ENCODE peak calls at places on chromosomes 12 and 14, in seven cellular contexts. One of them, this sample, is unnamed. For H3K4me1, the result is how much of the 10 kb centered on the place peaks cover.

GRCh38 chr12:115752913-115753726 is 524.4 kb downstream of the MED13L start:
- DNase-seq in effector memory CD4-positive, alpha-beta T cell: no peak
- DNase-seq in uterus: peak
- DNase-seq in ascending aorta: no peak
- DNase-seq in IMR-90: peak
- DNase-seq in left lung: no peak
- DNase-seq in hepatocyte: peak
- DNase-seq in this sample: no peak

GRCh38 chr12:92464911-92465310 is 237.9 kb upstream of the PLEKHG7 start:
- DNase-seq in effector memory CD4-positive, alpha-beta T cell: no peak
- DNase-seq in uterus: no peak
- DNase-seq in ascending aorta: no peak
- DNase-seq in IMR-90: no peak
- DNase-seq in left lung: no peak
- DNase-seq in hepatocyte: no peak
- DNase-seq in this sample: no peak

GRCh38 chr12:27193854-27194544 is 50.1 kb upstream of the STK38L start:
- DNase-seq in effector memory CD4-positive, alpha-beta T cell: no peak
- DNase-seq in uterus: peak
- DNase-seq in ascending aorta: peak
- DNase-seq in IMR-90: peak
- DNase-seq in left lung: no peak
- DNase-seq in hepatocyte: peak
- DNase-seq in this sample: no peak

GRCh38 chr12:108629824-108630476 is 3.7 kb downstream of the SELPLG start:
- DNase-seq in effector memory CD4-positive, alpha-beta T cell: peak
- DNase-seq in uterus: peak
- DNase-seq in ascending aorta: no peak
- DNase-seq in IMR-90: peak
- DNase-seq in left lung: peak
- DNase-seq in hepatocyte: peak
- DNase-seq in this sample: peak

GRCh38 chr14:73591690-73592448 is at the start of gene ACOT4:
- DNase-seq in effector memory CD4-positive, alpha-beta T cell: peak
- DNase-seq in uterus: no peak
- DNase-seq in ascending aorta: no peak
- DNase-seq in IMR-90: peak
- DNase-seq in left lung: peak
- DNase-seq in hepatocyte: peak
- DNase-seq in this sample: peak

GRCh38 chr12:64404470-64405446 is 566 bp downstream of the XPOT start:
- DNase-seq in effector memory CD4-positive, alpha-beta T cell: peak
- DNase-seq in uterus: peak
- DNase-seq in ascending aorta: no peak
- DNase-seq in IMR-90: peak
- DNase-seq in left lung: peak
- DNase-seq in hepatocyte: peak
- DNase-seq in this sample: peak

GRCh38 chr12:89389755-89390661 is 37.7 kb upstream of the DUSP6 start:
- DNase-seq in effector memory CD4-positive, alpha-beta T cell: no peak
- DNase-seq in uterus: no peak
- DNase-seq in ascending aorta: no peak
- DNase-seq in IMR-90: peak
- DNase-seq in left lung: no peak
- DNase-seq in hepatocyte: peak
- DNase-seq in this sample: no peak

GRCh38 chr12:104012331-104012730 is 37.7 kb downstream of the GLT8D2 start:
- DNase-seq in effector memory CD4-positive, alpha-beta T cell: no peak
- DNase-seq in uterus: no peak
- DNase-seq in ascending aorta: no peak
- DNase-seq in IMR-90: no peak
- DNase-seq in left lung: no peak
- DNase-seq in hepatocyte: no peak
- DNase-seq in this sample: no peak

GRCh38 chr12:100225491-100225890 is 24.9 kb downstream of the ACTR6 start:
- DNase-seq in effector memory CD4-positive, alpha-beta T cell: no peak
- DNase-seq in uterus: no peak
- DNase-seq in ascending aorta: no peak
- DNase-seq in IMR-90: no peak
- DNase-seq in left lung: no peak
- DNase-seq in hepatocyte: no peak
- DNase-seq in this sample: no peak

GRCh38 chr12:103130564-103130963 is 173.1 kb downstream of the ASCL1 start:
- DNase-seq in effector memory CD4-positive, alpha-beta T cell: no peak
- DNase-seq in uterus: no peak
- DNase-seq in ascending aorta: no peak
- DNase-seq in IMR-90: no peak
- DNase-seq in left lung: no peak
- DNase-seq in hepatocyte: no peak
- DNase-seq in this sample: no peak

GRCh38 chr14:78933948-78934524 is 763.9 kb downstream of the NRXN3 start:
- DNase-seq in effector memory CD4-positive, alpha-beta T cell: no peak
- DNase-seq in uterus: no peak
- DNase-seq in ascending aorta: no peak
- DNase-seq in IMR-90: peak
- DNase-seq in left lung: no peak
- DNase-seq in hepatocyte: peak
- DNase-seq in this sample: no peak

GRCh38 chr12:130947028-130947427 is 6.7 kb upstream of the ADGRD1 start:
- DNase-seq in effector memory CD4-positive, alpha-beta T cell: no peak
- DNase-seq in uterus: no peak
- DNase-seq in ascending aorta: no peak
- DNase-seq in IMR-90: no peak
- DNase-seq in left lung: no peak
- DNase-seq in hepatocyte: no peak
- DNase-seq in this sample: no peak

GRCh38 chr12:916240-916639 is 33.3 kb downstream of the RAD52 start:
- DNase-seq in effector memory CD4-positive, alpha-beta T cell: no peak
- DNase-seq in uterus: no peak
- DNase-seq in ascending aorta: no peak
- DNase-seq in IMR-90: no peak
- DNase-seq in left lung: no peak
- DNase-seq in hepatocyte: no peak
- DNase-seq in this sample: no peak

GRCh38 chr12:91744613-91745012 is 401.0 kb downstream of the BTG1 start:
- DNase-seq in effector memory CD4-positive, alpha-beta T cell: no peak
- DNase-seq in uterus: no peak
- DNase-seq in ascending aorta: no peak
- DNase-seq in IMR-90: no peak
- DNase-seq in left lung: no peak
- DNase-seq in hepatocyte: no peak
- DNase-seq in this sample: no peak

GRCh38 chr12:121779422-121779895 is 14.0 kb downstream of the RHOF start:
- DNase-seq in effector memory CD4-positive, alpha-beta T cell: no peak
- DNase-seq in uterus: no peak
- DNase-seq in ascending aorta: no peak
- DNase-seq in IMR-90: no peak
- DNase-seq in left lung: no peak
- DNase-seq in hepatocyte: no peak
- DNase-seq in this sample: no peak

GRCh38 chr14:30525833-30526232 is 33.1 kb upstream of the G2E3 start:
- DNase-seq in effector memory CD4-positive, alpha-beta T cell: no peak
- DNase-seq in uterus: no peak
- DNase-seq in ascending aorta: no peak
- DNase-seq in IMR-90: peak
- DNase-seq in left lung: no peak
- DNase-seq in hepatocyte: no peak
- DNase-seq in this sample: no peak

GRCh38 chr12:47878918-47879481 is 25.8 kb downstream of the VDR start:
- DNase-seq in effector memory CD4-positive, alpha-beta T cell: no peak
- DNase-seq in uterus: no peak
- DNase-seq in ascending aorta: no peak
- DNase-seq in IMR-90: no peak
- DNase-seq in left lung: no peak
- DNase-seq in hepatocyte: no peak
- DNase-seq in this sample: no peak

GRCh38 chr12:88520436-88520820 is 59.8 kb downstream of the KITLG start:
- DNase-seq in effector memory CD4-positive, alpha-beta T cell: no peak
- DNase-seq in uterus: no peak
- DNase-seq in ascending aorta: no peak
- DNase-seq in IMR-90: no peak
- DNase-seq in left lung: no peak
- DNase-seq in hepatocyte: no peak
- DNase-seq in this sample: no peak

GRCh38 chr12:127809236-127809635 is 457.7 kb upstream of the TMEM132C start:
- DNase-seq in effector memory CD4-positive, alpha-beta T cell: no peak
- DNase-seq in uterus: no peak
- DNase-seq in ascending aorta: no peak
- DNase-seq in IMR-90: no peak
- DNase-seq in left lung: no peak
- DNase-seq in hepatocyte: peak
- DNase-seq in this sample: no peak

GRCh38 chr14:35808076-35808657 is 928 bp downstream of the RALGAPA1 start:
- DNase-seq in effector memory CD4-positive, alpha-beta T cell: peak
- DNase-seq in uterus: no peak
- DNase-seq in ascending aorta: no peak
- DNase-seq in IMR-90: no peak
- DNase-seq in left lung: no peak
- DNase-seq in hepatocyte: peak
- DNase-seq in this sample: peak

GRCh38 chr12:64733857-64734256 is 25.3 kb downstream of the GNS start:
- DNase-seq in effector memory CD4-positive, alpha-beta T cell: no peak
- DNase-seq in uterus: no peak
- DNase-seq in ascending aorta: no peak
- DNase-seq in IMR-90: no peak
- DNase-seq in left lung: no peak
- DNase-seq in hepatocyte: no peak
- DNase-seq in this sample: no peak

GRCh38 chr12:19893514-19893913 is 454.2 kb downstream of the AEBP2 start:
- DNase-seq in effector memory CD4-positive, alpha-beta T cell: no peak
- DNase-seq in uterus: no peak
- DNase-seq in ascending aorta: no peak
- DNase-seq in IMR-90: peak
- DNase-seq in left lung: no peak
- DNase-seq in hepatocyte: peak
- DNase-seq in this sample: no peak

GRCh38 chr14:86574026-86574777 is 1044.3 kb downstream of the FLRT2 start:
- DNase-seq in effector memory CD4-positive, alpha-beta T cell: no peak
- DNase-seq in uterus: no peak
- DNase-seq in ascending aorta: no peak
- DNase-seq in IMR-90: peak
- DNase-seq in left lung: no peak
- DNase-seq in hepatocyte: no peak
- DNase-seq in this sample: no peak

GRCh38 chr14:52988153-52988552 is 37.3 kb upstream of the FERMT2 start:
- DNase-seq in effector memory CD4-positive, alpha-beta T cell: no peak
- DNase-seq in uterus: no peak
- DNase-seq in ascending aorta: no peak
- DNase-seq in IMR-90: no peak
- DNase-seq in left lung: no peak
- DNase-seq in hepatocyte: no peak
- DNase-seq in this sample: no peak

GRCh38 chr12:20280515-20280914 is 87.8 kb upstream of the PDE3A start:
- DNase-seq in effector memory CD4-positive, alpha-beta T cell: no peak
- DNase-seq in uterus: no peak
- DNase-seq in ascending aorta: no peak
- DNase-seq in IMR-90: no peak
- DNase-seq in left lung: no peak
- DNase-seq in hepatocyte: no peak
- DNase-seq in this sample: no peak

GRCh38 chr12:14959916-14960315 is 1.5 kb downstream of the ARHGDIB start:
- DNase-seq in effector memory CD4-positive, alpha-beta T cell: no peak
- DNase-seq in uterus: no peak
- DNase-seq in ascending aorta: no peak
- DNase-seq in IMR-90: no peak
- DNase-seq in left lung: no peak
- DNase-seq in hepatocyte: no peak
- DNase-seq in this sample: no peak
- H3K4me1 ChIP-seq in effector memory CD4-positive, alpha-beta T cell: half or more
- H3K4me1 ChIP-seq in uterus: under half
- H3K4me1 ChIP-seq in ascending aorta: under half
- H3K4me1 ChIP-seq in IMR-90: under half
- H3K4me1 ChIP-seq in left lung: half or more
- H3K4me1 ChIP-seq in hepatocyte: under half
- H3K4me1 ChIP-seq in this sample: half or more

DNA sequence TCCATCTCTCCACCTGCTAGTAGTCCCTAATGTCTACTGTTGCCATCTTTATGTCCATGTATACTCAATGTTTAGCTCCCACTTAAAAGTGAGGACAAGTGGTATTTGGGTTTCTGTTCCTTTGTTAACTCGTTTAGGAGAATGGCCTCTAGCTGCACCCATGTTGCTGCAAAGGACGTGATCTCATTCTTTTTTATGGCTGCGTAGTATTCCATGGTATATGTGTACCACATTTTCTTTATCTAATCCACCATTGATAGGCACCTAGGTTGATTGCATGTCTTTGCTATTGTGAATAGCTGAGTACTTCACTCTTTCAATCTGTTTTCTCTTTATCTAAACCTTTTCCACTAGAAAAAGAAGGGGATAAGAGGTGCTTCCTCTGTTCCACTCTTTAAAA is 130.0 kb downstream of the TMEM117 start:
- DNase-seq in effector memory CD4-positive, alpha-beta T cell: no peak
- DNase-seq in uterus: no peak
- DNase-seq in ascending aorta: no peak
- DNase-seq in IMR-90: no peak
- DNase-seq in left lung: no peak
- DNase-seq in hepatocyte: no peak
- DNase-seq in this sample: no peak
- H3K4me1 ChIP-seq in effector memory CD4-positive, alpha-beta T cell: under half
- H3K4me1 ChIP-seq in uterus: under half
- H3K4me1 ChIP-seq in ascending aorta: under half
- H3K4me1 ChIP-seq in IMR-90: under half
- H3K4me1 ChIP-seq in left lung: under half
- H3K4me1 ChIP-seq in hepatocyte: under half
- H3K4me1 ChIP-seq in this sample: under half

DNA sequence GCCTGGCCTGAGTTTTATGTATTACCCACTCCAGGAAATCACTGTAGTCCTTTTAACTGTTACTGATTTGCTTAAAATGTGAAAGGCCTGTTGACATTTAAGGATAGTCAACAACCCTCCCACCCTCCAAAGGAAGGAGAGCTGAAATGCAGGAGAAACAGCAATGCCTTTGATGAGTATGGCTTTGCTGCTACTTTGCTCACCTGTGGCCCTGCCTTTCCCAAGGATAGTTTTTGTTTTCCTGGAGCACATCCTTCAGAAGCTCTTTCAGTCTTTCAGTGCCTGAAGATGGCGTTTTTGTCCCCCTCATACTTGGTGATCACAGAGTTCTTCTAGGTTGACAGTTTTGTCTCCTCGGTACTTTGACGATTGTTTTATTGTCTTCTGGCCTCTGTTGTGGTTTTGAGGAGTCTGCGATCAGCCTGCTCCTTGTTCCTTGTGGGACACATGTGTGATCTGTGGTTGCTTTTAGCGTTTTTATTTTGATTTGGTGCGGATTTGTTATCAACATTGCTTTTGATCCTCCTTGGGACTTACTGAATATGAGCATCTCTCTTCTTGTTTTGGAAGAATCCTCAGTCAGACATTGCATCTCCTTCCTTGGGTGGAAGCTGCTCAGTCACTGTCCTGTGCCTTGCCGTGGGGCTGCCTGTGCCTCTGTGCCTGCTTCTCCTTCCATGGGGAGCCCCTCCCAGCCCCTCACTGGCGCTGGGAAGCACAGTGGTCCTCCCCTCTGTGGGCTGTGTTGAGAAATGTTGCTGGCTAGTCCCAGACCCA is 17.2 kb downstream of the PACS2 start:
- DNase-seq in effector memory CD4-positive, alpha-beta T cell: no peak
- DNase-seq in uterus: no peak
- DNase-seq in ascending aorta: no peak
- DNase-seq in IMR-90: no peak
- DNase-seq in left lung: no peak
- DNase-seq in hepatocyte: no peak
- DNase-seq in this sample: no peak
- H3K4me1 ChIP-seq in effector memory CD4-positive, alpha-beta T cell: under half
- H3K4me1 ChIP-seq in uterus: under half
- H3K4me1 ChIP-seq in ascending aorta: under half
- H3K4me1 ChIP-seq in IMR-90: under half
- H3K4me1 ChIP-seq in left lung: under half
- H3K4me1 ChIP-seq in hepatocyte: under half
- H3K4me1 ChIP-seq in this sample: under half

GRCh38 chr14:100104523-100105300 is 39.5 kb downstream of the EVL start:
- DNase-seq in effector memory CD4-positive, alpha-beta T cell: no peak
- DNase-seq in uterus: no peak
- DNase-seq in ascending aorta: no peak
- DNase-seq in IMR-90: peak
- DNase-seq in left lung: peak
- DNase-seq in hepatocyte: no peak
- DNase-seq in this sample: no peak
- H3K4me1 ChIP-seq in effector memory CD4-positive, alpha-beta T cell: half or more
- H3K4me1 ChIP-seq in uterus: under half
- H3K4me1 ChIP-seq in ascending aorta: under half
- H3K4me1 ChIP-seq in IMR-90: under half
- H3K4me1 ChIP-seq in left lung: half or more
- H3K4me1 ChIP-seq in hepatocyte: under half
- H3K4me1 ChIP-seq in this sample: half or more

This sample was measured in CD4-positive, alpha-beta memory T cell.